ENCODE peak calls at places on chromosomes 4 and X, in five cellular contexts. One of them, this sample, is unnamed.

GRCh38 chr4:93617596-93617995 is 211.0 kb upstream of the ATOH1 start:
- DNase-seq in cardiac fibroblast: no peak
- DNase-seq in kidney epithelial cell: no peak
- DNase-seq in GM12865: no peak
- DNase-seq in lower leg skin: no peak
- DNase-seq in this sample: no peak

GRCh38 chr4:88818650-88819470 is 121.2 kb upstream of the NAP1L5 start:
- DNase-seq in GM12865: peak
- DNase-seq in lower leg skin: no peak
- DNase-seq in kidney epithelial cell: peak
- DNase-seq in cardiac fibroblast: peak
- DNase-seq in this sample: peak

GRCh38 chrX:8103655-8104054 is 67.4 kb downstream of the VCX2 start:
- DNase-seq in cardiac fibroblast: no peak
- DNase-seq in lower leg skin: no peak
- DNase-seq in GM12865: no peak
- DNase-seq in kidney epithelial cell: no peak
- DNase-seq in this sample: no peak

GRCh38 chr4:48538358-48538757 is 48.3 kb downstream of the ZAR1 start:
- DNase-seq in GM12865: no peak
- DNase-seq in lower leg skin: no peak
- DNase-seq in kidney epithelial cell: no peak
- DNase-seq in cardiac fibroblast: peak
- DNase-seq in this sample: no peak

GRCh38 chrX:48475295-48475694 is 704 bp upstream of the FTSJ1 start:
- DNase-seq in lower leg skin: no peak
- DNase-seq in GM12865: no peak
- DNase-seq in cardiac fibroblast: no peak
- DNase-seq in kidney epithelial cell: no peak
- DNase-seq in this sample: no peak

GRCh38 chrX:69556094-69557011 is 52.2 kb downstream of the NALF2 start:
- DNase-seq in lower leg skin: no peak
- DNase-seq in cardiac fibroblast: peak
- DNase-seq in GM12865: peak
- DNase-seq in kidney epithelial cell: peak
- DNase-seq in this sample: no peak

GRCh38 chr4:24780936-24781538 is 14.3 kb upstream of the SOD3 start:
- DNase-seq in GM12865: no peak
- DNase-seq in cardiac fibroblast: no peak
- DNase-seq in kidney epithelial cell: no peak
- DNase-seq in lower leg skin: no peak
- DNase-seq in this sample: no peak

GRCh38 chr4:79872738-79873137 is 200.3 kb downstream of the ANTXR2 start:
- DNase-seq in cardiac fibroblast: no peak
- DNase-seq in lower leg skin: no peak
- DNase-seq in kidney epithelial cell: no peak
- DNase-seq in GM12865: no peak
- DNase-seq in this sample: no peak

GRCh38 chrX:49171752-49172279 is at the start of gene PLP2:
- DNase-seq in GM12865: peak
- DNase-seq in kidney epithelial cell: no peak
- DNase-seq in lower leg skin: peak
- DNase-seq in cardiac fibroblast: peak
- DNase-seq in this sample: peak

GRCh38 chrX:129777218-129777768 is 2.5 kb upstream of the SASH3 start:
- DNase-seq in kidney epithelial cell: no peak
- DNase-seq in cardiac fibroblast: no peak
- DNase-seq in GM12865: peak
- DNase-seq in lower leg skin: no peak
- DNase-seq in this sample: peak

GRCh38 chr4:3385719-3386440 is 55.9 kb upstream of the HGFAC start:
- DNase-seq in GM12865: no peak
- DNase-seq in cardiac fibroblast: no peak
- DNase-seq in kidney epithelial cell: no peak
- DNase-seq in lower leg skin: peak
- DNase-seq in this sample: no peak

GRCh38 chr4:94690851-94691254 is 66.9 kb upstream of the BMPR1B start:
- DNase-seq in cardiac fibroblast: peak
- DNase-seq in lower leg skin: no peak
- DNase-seq in GM12865: no peak
- DNase-seq in kidney epithelial cell: peak
- DNase-seq in this sample: no peak

GRCh38 chrX:119240356-119240755 is 4.3 kb downstream of the PGRMC1 start:
- DNase-seq in cardiac fibroblast: peak
- DNase-seq in lower leg skin: no peak
- DNase-seq in kidney epithelial cell: no peak
- DNase-seq in GM12865: no peak
- DNase-seq in this sample: no peak

GRCh38 chrX:22589845-22590244 is 317.1 kb downstream of the CBLL2 start:
- DNase-seq in lower leg skin: no peak
- DNase-seq in GM12865: no peak
- DNase-seq in cardiac fibroblast: no peak
- DNase-seq in kidney epithelial cell: no peak
- DNase-seq in this sample: no peak

DNA sequence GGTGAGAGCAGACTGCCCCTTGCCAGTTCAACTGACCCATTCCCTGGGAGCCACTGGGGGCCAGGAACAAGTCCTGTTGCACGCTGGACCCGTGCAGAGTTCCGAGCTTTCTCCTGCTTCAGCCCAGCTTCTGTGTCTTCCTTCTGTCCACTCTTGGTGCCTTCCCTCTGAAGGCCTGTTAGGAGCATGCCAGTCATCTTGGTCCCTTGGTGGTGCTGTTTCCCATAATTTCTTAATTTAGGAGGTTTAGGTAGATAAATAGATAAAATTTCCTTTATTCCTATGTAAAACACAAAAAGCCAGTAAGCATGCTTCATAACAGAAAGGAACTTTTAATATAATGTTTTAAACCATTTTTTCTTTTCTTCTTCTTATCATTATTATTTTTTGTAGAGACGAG is 672.7 kb downstream of the CCSER1 start:
- DNase-seq in lower leg skin: no peak
- DNase-seq in cardiac fibroblast: no peak
- DNase-seq in kidney epithelial cell: no peak
- DNase-seq in GM12865: no peak
- DNase-seq in this sample: no peak
- TF ChIP-seq CTCF in lower leg skin: no peak
- TF ChIP-seq CTCF in cardiac fibroblast: no peak
- TF ChIP-seq CTCF in kidney epithelial cell: no peak
- TF ChIP-seq CTCF in GM12865: no peak
- TF ChIP-seq CTCF in this sample: no peak

GRCh38 chr4:142846729-142847606 is 867 bp upstream of the INPP4B start:
- DNase-seq in kidney epithelial cell: no peak
- DNase-seq in GM12865: peak
- DNase-seq in cardiac fibroblast: peak
- DNase-seq in lower leg skin: no peak
- DNase-seq in this sample: no peak

GRCh38 chr4:142840516-142841123 is 5.5 kb downstream of the INPP4B start:
- DNase-seq in kidney epithelial cell: no peak
- DNase-seq in cardiac fibroblast: peak
- DNase-seq in lower leg skin: no peak
- DNase-seq in GM12865: peak
- DNase-seq in this sample: no peak

GRCh38 chr4:142845293-142846070 is 619 bp downstream of the INPP4B start:
- DNase-seq in lower leg skin: peak
- DNase-seq in GM12865: no peak
- DNase-seq in cardiac fibroblast: peak
- DNase-seq in kidney epithelial cell: no peak
- DNase-seq in this sample: peak

GRCh38 chr4:142846105-142846728 is at the start of gene INPP4B:
- DNase-seq in cardiac fibroblast: peak
- DNase-seq in kidney epithelial cell: peak
- DNase-seq in GM12865: peak
- DNase-seq in lower leg skin: peak
- DNase-seq in this sample: peak

GRCh38 chr4:142844782-142845181 is 1.3 kb downstream of the INPP4B start:
- DNase-seq in lower leg skin: no peak
- DNase-seq in kidney epithelial cell: no peak
- DNase-seq in cardiac fibroblast: no peak
- DNase-seq in GM12865: no peak
- DNase-seq in this sample: no peak
- H3K4me3 ChIP-seq in lower leg skin: no peak
- H3K4me3 ChIP-seq in kidney epithelial cell: no peak
- H3K4me3 ChIP-seq in cardiac fibroblast: no peak
- H3K4me3 ChIP-seq in GM12865: no peak
- H3K4me3 ChIP-seq in this sample: peak

GRCh38 chr4:40916880-40917279 is 167.1 kb downstream of the NSUN7 start:
- DNase-seq in cardiac fibroblast: peak
- DNase-seq in lower leg skin: no peak
- DNase-seq in GM12865: peak
- DNase-seq in kidney epithelial cell: no peak
- DNase-seq in this sample: peak
- TF ChIP-seq CTCF in cardiac fibroblast: peak
- TF ChIP-seq CTCF in lower leg skin: no peak
- TF ChIP-seq CTCF in GM12865: peak
- TF ChIP-seq CTCF in kidney epithelial cell: peak
- TF ChIP-seq CTCF in this sample: peak

DNA sequence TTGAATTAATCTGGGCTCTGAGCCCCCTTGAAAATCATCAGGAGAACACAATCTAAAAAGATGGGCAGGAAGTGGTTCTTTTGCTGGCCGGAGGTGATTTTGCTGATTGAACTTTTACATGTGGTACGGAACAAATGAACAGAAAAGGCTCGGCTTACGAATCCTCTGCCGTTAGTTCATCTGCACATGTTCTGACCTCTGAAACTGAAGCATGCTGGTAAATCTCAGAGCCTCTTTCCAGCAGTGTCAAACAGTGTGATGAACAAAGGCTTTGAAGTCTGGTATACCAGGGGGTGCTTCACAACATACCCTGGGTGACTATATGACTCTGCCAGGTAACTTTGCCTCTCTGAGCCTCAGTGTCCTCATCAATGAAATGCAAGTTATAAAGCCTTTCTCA is 194.2 kb upstream of the C1QTNF7 start:
- DNase-seq in GM12865: peak
- DNase-seq in lower leg skin: no peak
- DNase-seq in kidney epithelial cell: no peak
- DNase-seq in cardiac fibroblast: peak
- DNase-seq in this sample: no peak
- H3K4me3 ChIP-seq in GM12865: no peak
- H3K4me3 ChIP-seq in lower leg skin: no peak
- H3K4me3 ChIP-seq in kidney epithelial cell: no peak
- H3K4me3 ChIP-seq in cardiac fibroblast: no peak
- H3K4me3 ChIP-seq in this sample: no peak

DNA sequence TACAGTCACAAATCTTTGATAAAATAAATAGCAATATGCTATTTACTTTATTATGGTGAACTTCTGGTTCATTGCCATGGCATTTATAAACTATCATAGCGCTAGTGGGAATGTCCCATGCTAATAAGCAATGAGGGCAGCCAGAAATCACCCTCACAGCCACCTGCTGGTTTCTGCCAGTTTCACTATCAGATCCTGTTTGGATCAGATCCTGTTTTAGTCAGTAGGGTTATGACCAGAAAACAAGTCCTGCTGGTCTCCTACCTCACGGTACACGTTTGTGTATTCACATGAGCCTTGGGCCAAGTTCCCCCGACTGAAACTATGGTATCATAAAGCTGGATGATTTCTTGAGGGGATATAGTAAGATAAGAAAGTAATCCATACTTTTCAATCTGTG is 17.7 kb downstream of the FOXR2 start:
- DNase-seq in GM12865: peak
- DNase-seq in lower leg skin: no peak
- DNase-seq in cardiac fibroblast: no peak
- DNase-seq in kidney epithelial cell: no peak
- DNase-seq in this sample: no peak
- TF ChIP-seq CTCF in GM12865: no peak
- TF ChIP-seq CTCF in lower leg skin: no peak
- TF ChIP-seq CTCF in cardiac fibroblast: no peak
- TF ChIP-seq CTCF in kidney epithelial cell: no peak
- TF ChIP-seq CTCF in this sample: no peak

DNA sequence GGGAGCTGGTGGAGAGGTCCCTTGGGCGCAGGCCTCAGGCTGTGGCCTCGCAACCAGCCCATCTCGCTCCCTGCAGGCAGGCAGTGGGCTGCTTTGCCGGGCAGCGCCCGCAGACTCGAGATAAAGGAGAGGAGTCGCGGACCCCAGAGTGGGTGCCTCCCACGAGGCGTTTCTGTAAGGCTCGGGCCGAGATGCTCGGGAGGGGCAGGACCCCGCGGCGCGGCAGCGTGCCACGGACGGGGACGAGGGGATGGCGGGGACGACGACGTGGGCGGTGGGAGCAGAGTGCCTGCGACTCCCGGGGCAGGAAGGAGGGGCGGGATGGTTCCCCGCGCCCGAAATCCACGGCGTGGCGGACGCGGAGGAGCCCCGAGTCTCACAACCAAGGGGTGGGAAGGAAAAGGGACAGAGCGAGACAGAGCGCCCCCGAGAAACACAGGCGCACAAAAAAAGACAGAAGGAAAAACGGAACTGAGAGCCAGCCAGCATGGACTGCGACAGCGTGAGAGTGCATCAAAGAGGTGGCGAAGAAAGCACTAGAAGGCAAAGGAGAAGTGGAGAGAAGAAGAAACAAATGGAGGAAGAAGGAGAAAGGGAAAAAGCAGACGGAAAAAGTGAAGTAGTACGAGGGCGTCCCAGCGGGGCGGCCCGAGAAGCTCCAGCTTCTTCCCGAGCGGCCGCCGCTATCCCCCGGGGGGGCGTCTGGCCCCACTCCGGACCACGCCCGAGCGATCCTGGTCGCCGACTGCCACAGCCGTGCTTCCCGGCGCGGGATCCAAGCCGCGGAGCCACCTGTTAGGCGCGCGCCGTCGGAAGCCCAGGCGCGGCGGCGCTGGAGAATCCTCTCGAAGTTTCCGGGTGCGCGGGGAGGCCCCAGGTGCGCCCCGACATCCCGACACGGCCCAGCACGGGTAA is 1.5 kb downstream of the BEND4 start:
- DNase-seq in lower leg skin: no peak
- DNase-seq in GM12865: peak
- DNase-seq in kidney epithelial cell: no peak
- DNase-seq in cardiac fibroblast: no peak
- DNase-seq in this sample: no peak
- H3K4me3 ChIP-seq in lower leg skin: no peak
- H3K4me3 ChIP-seq in GM12865: peak
- H3K4me3 ChIP-seq in kidney epithelial cell: peak
- H3K4me3 ChIP-seq in cardiac fibroblast: no peak
- H3K4me3 ChIP-seq in this sample: peak

This sample was measured in psoas muscle.